ENCODE peak calls at places on chromosome 9, in eight cellular contexts. E, L, G, R, J, P, Q and Z are unnamed samples.

GRCh38 chr9:109632817-109633216 is 134.7 kb upstream of the PTPN3 start:
- DNase-seq in E (no peak), L (no peak), G (no peak), R (no peak), J (no peak), P (no peak), Q (no peak), Z (no peak)

GRCh38 chr9:115739096-115739875 is 414.3 kb upstream of the PAPPA start:
- DNase-seq in E (no peak), L (no peak), G (no peak), R (no peak), J (no peak), P (no peak), Q (no peak), Z (no peak)

GRCh38 chr9:9747787-9748186 is 865.0 kb downstream of the PTPRD start:
- DNase-seq in E (peak), L (no peak), G (no peak), R (no peak), J (no peak), P (no peak), Q (no peak), Z (no peak)

GRCh38 chr9:127056446-127056845 is 66.0 kb downstream of the ANGPTL2 start:
- DNase-seq in E (no peak), L (no peak), G (no peak), R (no peak), J (no peak), P (no peak), Q (no peak), Z (no peak)

GRCh38 chr9:110538169-110538568 is 41.4 kb downstream of the SVEP1 start:
- DNase-seq in E (no peak), L (no peak), G (no peak), R (no peak), J (no peak), P (no peak), Q (no peak), Z (no peak)

GRCh38 chr9:77851862-77852602 is 179.6 kb downstream of the GNAQ start:
- DNase-seq in E (no peak), L (no peak), G (no peak), R (no peak), J (no peak), P (no peak), Q (no peak), Z (no peak)

GRCh38 chr9:115192835-115193234 is 74.9 kb upstream of the TNC start:
- DNase-seq in E (no peak), L (no peak), G (no peak), R (no peak), J (no peak), P (no peak), Q (no peak), Z (no peak)

GRCh38 chr9:19030899-19031298 is 2.1 kb downstream of the SAXO1 start:
- DNase-seq in E (no peak), L (no peak), G (no peak), R (peak), J (no peak), P (no peak), Q (no peak), Z (no peak)

GRCh38 chr9:34382054-34382453 is 5.4 kb upstream of the MYORG start:
- DNase-seq in E (no peak), L (no peak), G (no peak), R (no peak), J (no peak), P (no peak), Q (no peak), Z (peak)

GRCh38 chr9:87859786-87860185 is 22.9 kb upstream of the SPATA31E1 start:
- DNase-seq in E (no peak), L (no peak), G (no peak), R (no peak), J (no peak), P (no peak), Q (no peak), Z (no peak)

GRCh38 chr9:19939890-19940289 is 151.1 kb upstream of the SLC24A2 start:
- DNase-seq in E (no peak), L (no peak), G (no peak), R (no peak), J (no peak), P (no peak), Q (no peak), Z (no peak)

GRCh38 chr9:121637441-121638222 is 13.8 kb upstream of the DAB2IP start:
- DNase-seq in E (peak), L (no peak), G (no peak), R (peak), J (no peak), P (peak), Q (no peak), Z (no peak)

GRCh38 chr9:1458503-1458902 is 408.3 kb downstream of the DMRT2 start:
- DNase-seq in E (peak), L (no peak), G (no peak), R (peak), J (no peak), P (no peak), Q (no peak), Z (no peak)

GRCh38 chr9:1832960-1833359 is 182.2 kb upstream of the SMARCA2 start:
- DNase-seq in E (no peak), L (no peak), G (no peak), R (no peak), J (no peak), P (no peak), Q (no peak), Z (no peak)

GRCh38 chr9:81759680-81760215 is 70.4 kb upstream of the TLE1 start:
- DNase-seq in E (peak), L (no peak), G (no peak), R (peak), J (no peak), P (no peak), Q (no peak), Z (no peak)

GRCh38 chr9:124718928-124719327 is 52.2 kb downstream of the NR6A1 start:
- DNase-seq in E (no peak), L (no peak), G (no peak), R (no peak), J (no peak), P (no peak), Q (no peak), Z (no peak)

GRCh38 chr9:133089271-133089671 is 27.5 kb downstream of the CEL start:
- DNase-seq in E (no peak), L (no peak), G (no peak), R (no peak), J (no peak), P (no peak), Q (no peak), Z (no peak)

GRCh38 chr9:88791105-88791805 is 200.0 kb upstream of the S1PR3 start:
- DNase-seq in E (no peak), L (no peak), G (no peak), R (peak), J (no peak), P (no peak), Q (no peak), Z (no peak)

GRCh38 chr9:33263936-33264472 is 504 bp downstream of the BAG1 start:
- DNase-seq in E (peak), L (peak), G (no peak), R (peak), J (no peak), P (peak), Q (peak), Z (no peak)

GRCh38 chr9:134399435-134400056 is 73.3 kb downstream of the RXRA start:
- DNase-seq in E (peak), L (no peak), G (no peak), R (peak), J (no peak), P (no peak), Q (no peak), Z (no peak)

GRCh38 chr9:31034311-31034710 is 1350.1 kb upstream of the ACO1 start:
- DNase-seq in E (no peak), L (no peak), G (no peak), R (no peak), J (no peak), P (no peak), Q (no peak), Z (no peak)

GRCh38 chr9:129494113-129494789 is 126.7 kb downstream of the C9orf50 start:
- DNase-seq in E (no peak), L (no peak), G (no peak), R (no peak), J (no peak), P (no peak), Q (no peak), Z (no peak)